ENCODE peak calls at places on chromosomes 13 and 19, in ten cellular contexts. C, O, U, H, A, E, Q, T, L and M are unnamed samples.

GRCh38 chr19:31555634-31556215 is 206.5 kb upstream of the TSHZ3 start:
- DNase-seq in H (no peak), U (peak), T (no peak), Q (no peak), O (no peak), L (no peak), C (no peak), A (no peak), E (no peak), M (no peak)

GRCh38 chr13:49669735-49670309 is 21.5 kb downstream of the EBPL start:
- DNase-seq in L (no peak), H (peak), A (peak), U (peak), O (peak), E (no peak), T (peak), C (no peak), Q (peak), M (no peak)

GRCh38 chr13:98466634-98467236 is 110.2 kb downstream of the STK24 start:
- DNase-seq in H (no peak), L (no peak), E (no peak), O (no peak), A (no peak), T (no peak), U (peak), C (no peak), Q (no peak), M (no peak)

GRCh38 chr13:47085346-47085745 is 188.5 kb upstream of the HTR2A start:
- DNase-seq in T (no peak), O (no peak), A (no peak), H (no peak), C (no peak), U (no peak), E (no peak), L (no peak), Q (no peak), M (no peak)

GRCh38 chr13:21420706-21421105 is 38.4 kb downstream of the ZDHHC20 start:
- DNase-seq in A (no peak), E (no peak), U (no peak), T (no peak), H (no peak), L (no peak), O (no peak), Q (no peak), C (no peak), M (no peak)

GRCh38 chr13:40648841-40649240 is 17.6 kb downstream of the FOXO1 start:
- DNase-seq in T (no peak), O (no peak), L (no peak), U (no peak), A (no peak), H (no peak), C (no peak), Q (no peak), E (no peak), M (no peak)

GRCh38 chr13:75359266-75359665 is 122.7 kb downstream of the TBC1D4 start:
- DNase-seq in T (peak), A (no peak), C (no peak), L (peak), E (no peak), Q (no peak), O (no peak), U (peak), H (no peak), M (no peak)

GRCh38 chr19:3612901-3613741 is 6.4 kb upstream of the TBXA2R start:
- DNase-seq in U (no peak), C (no peak), T (no peak), A (no peak), H (no peak), Q (no peak), L (peak), E (no peak), O (no peak), M (peak)

GRCh38 chr19:40147338-40147692 is 43.9 kb upstream of the MAP3K10 start:
- DNase-seq in L (no peak), Q (no peak), O (no peak), E (no peak), C (no peak), H (no peak), A (no peak), T (no peak), U (no peak), M (no peak)

GRCh38 chr19:46904114-46905060 is 43.6 kb downstream of the ARHGAP35 start:
- DNase-seq in E (peak), C (no peak), L (no peak), U (no peak), A (no peak), T (no peak), H (peak), Q (no peak), O (peak), M (no peak)

GRCh38 chr19:1843116-1843515 is 5.2 kb downstream of the REXO1 start:
- DNase-seq in E (no peak), U (no peak), O (no peak), L (no peak), Q (no peak), H (no peak), A (no peak), C (no peak), T (no peak), M (no peak)

GRCh38 chr13:72728290-72728605 is 525 bp downstream of the BORA start:
- DNase-seq in U (no peak), T (no peak), Q (no peak), O (no peak), E (no peak), H (no peak), C (no peak), L (no peak), A (no peak), M (no peak)

GRCh38 chr13:51605698-51606097 is 21.4 kb downstream of the WDFY2 start:
- DNase-seq in E (no peak), U (no peak), Q (no peak), O (no peak), H (no peak), L (no peak), A (no peak), C (no peak), T (no peak), M (no peak)

GRCh38 chr19:42251572-42251990 is 3.3 kb downstream of the ERF start:
- DNase-seq in E (no peak), L (no peak), Q (no peak), T (no peak), O (no peak), U (peak), A (peak), H (no peak), C (no peak), M (no peak)

GRCh38 chr19:48400018-48400742 is 6.7 kb downstream of the GRIN2D start:
- DNase-seq in H (peak), C (peak), U (peak), O (peak), Q (peak), T (peak), E (peak), L (peak), A (no peak), M (no peak)

GRCh38 chr13:50340566-50341287 is 325.5 kb downstream of the KCNRG start:
- DNase-seq in C (peak), E (peak), L (no peak), T (no peak), H (no peak), A (no peak), Q (no peak), U (no peak), O (peak), M (no peak)

GRCh38 chr19:55549500-55550320 is 4.4 kb upstream of the SBK3 start:
- DNase-seq in A (no peak), T (peak), L (no peak), C (no peak), E (no peak), O (peak), Q (peak), H (peak), U (peak), M (no peak)

GRCh38 chr19:4909172-4909896 is at the start of gene UHRF1:
- DNase-seq in U (peak), A (no peak), T (no peak), C (no peak), E (no peak), H (no peak), O (no peak), L (no peak), Q (no peak), M (no peak)

GRCh38 chr19:40693150-40693788 is 2.8 kb upstream of the NUMBL start:
- DNase-seq in U (no peak), L (no peak), A (no peak), C (no peak), Q (no peak), T (no peak), O (no peak), H (no peak), E (no peak), M (no peak)

GRCh38 chr19:55703790-55704215 is 28.8 kb downstream of the EPN1 start:
- DNase-seq in L (peak), C (no peak), H (peak), E (no peak), T (peak), U (peak), Q (peak), A (no peak), O (no peak), M (peak)

GRCh38 chr13:24625324-24625723 is 54.9 kb upstream of the ATP12A start:
- DNase-seq in H (no peak), E (no peak), L (no peak), U (no peak), A (no peak), Q (no peak), O (no peak), T (no peak), C (no peak), M (no peak)

GRCh38 chr13:106260352-106260751 is 275.1 kb downstream of the EFNB2 start:
- DNase-seq in A (no peak), E (no peak), L (no peak), U (no peak), Q (no peak), O (no peak), C (no peak), H (no peak), T (no peak), M (peak)

GRCh38 chr19:40907968-40908735 is 26.1 kb upstream of the CYP2A7 start:
- DNase-seq in E (no peak), H (peak), C (no peak), O (no peak), Q (no peak), A (peak), T (no peak), U (no peak), L (no peak), M (peak)

GRCh38 chr13:32495841-32496240 is 42.8 kb downstream of the N4BP2L2 start:
- DNase-seq in H (no peak), U (no peak), T (no peak), C (no peak), L (no peak), E (no peak), A (no peak), O (no peak), Q (no peak), M (no peak)

GRCh38 chr19:41309225-41310030 is 544 bp upstream of the CCDC97 start:
- DNase-seq in H (no peak), E (no peak), L (no peak), A (no peak), U (no peak), O (no peak), C (no peak), T (no peak), Q (no peak), M (no peak)

GRCh38 chr13:103539265-103539664 is 473.0 kb upstream of the SLC10A2 start:
- DNase-seq in L (no peak), C (no peak), A (no peak), O (peak), Q (no peak), E (no peak), T (no peak), H (no peak), U (no peak), M (no peak)

GRCh38 chr13:40963927-40964326 is 55.2 kb downstream of the ELF1 start:
- DNase-seq in A (no peak), O (no peak), T (peak), U (peak), L (no peak), E (no peak), Q (no peak), H (no peak), C (no peak), M (no peak)

GRCh38 chr19:16045171-16045570 is 31.1 kb upstream of the TPM4 start:
- DNase-seq in C (no peak), A (no peak), Q (no peak), L (no peak), H (no peak), E (no peak), T (no peak), U (no peak), O (no peak), M (no peak)

GRCh38 chr19:42442833-42443232 is at the start of gene CXCL17:
- DNase-seq in Q (peak), O (no peak), U (no peak), C (no peak), A (no peak), T (no peak), E (no peak), L (no peak), H (peak), M (no peak)

GRCh38 chr13:111388851-111389500 is 68.5 kb downstream of the TEX29 start:
- DNase-seq in E (no peak), T (no peak), A (no peak), H (no peak), U (no peak), C (no peak), L (no peak), Q (peak), O (no peak), M (no peak)

GRCh38 chr19:56155124-56155687 is 14.1 kb downstream of the ZNF444 start:
- DNase-seq in O (no peak), C (no peak), Q (no peak), L (no peak), H (peak), E (no peak), A (no peak), T (no peak), U (peak), M (no peak)

GRCh38 chr19:289651-290538 is 1.3 kb downstream of the PLPP2 start:
- DNase-seq in E (no peak), T (peak), A (peak), C (no peak), H (peak), L (peak), U (peak), Q (peak), O (no peak), M (no peak)
- TF ChIP-seq POLR2A in E (no peak), T (no peak), A (no peak), C (no peak), H (peak), L (peak), U (no peak), Q (no peak), O (no peak), M (no peak)

DNA sequence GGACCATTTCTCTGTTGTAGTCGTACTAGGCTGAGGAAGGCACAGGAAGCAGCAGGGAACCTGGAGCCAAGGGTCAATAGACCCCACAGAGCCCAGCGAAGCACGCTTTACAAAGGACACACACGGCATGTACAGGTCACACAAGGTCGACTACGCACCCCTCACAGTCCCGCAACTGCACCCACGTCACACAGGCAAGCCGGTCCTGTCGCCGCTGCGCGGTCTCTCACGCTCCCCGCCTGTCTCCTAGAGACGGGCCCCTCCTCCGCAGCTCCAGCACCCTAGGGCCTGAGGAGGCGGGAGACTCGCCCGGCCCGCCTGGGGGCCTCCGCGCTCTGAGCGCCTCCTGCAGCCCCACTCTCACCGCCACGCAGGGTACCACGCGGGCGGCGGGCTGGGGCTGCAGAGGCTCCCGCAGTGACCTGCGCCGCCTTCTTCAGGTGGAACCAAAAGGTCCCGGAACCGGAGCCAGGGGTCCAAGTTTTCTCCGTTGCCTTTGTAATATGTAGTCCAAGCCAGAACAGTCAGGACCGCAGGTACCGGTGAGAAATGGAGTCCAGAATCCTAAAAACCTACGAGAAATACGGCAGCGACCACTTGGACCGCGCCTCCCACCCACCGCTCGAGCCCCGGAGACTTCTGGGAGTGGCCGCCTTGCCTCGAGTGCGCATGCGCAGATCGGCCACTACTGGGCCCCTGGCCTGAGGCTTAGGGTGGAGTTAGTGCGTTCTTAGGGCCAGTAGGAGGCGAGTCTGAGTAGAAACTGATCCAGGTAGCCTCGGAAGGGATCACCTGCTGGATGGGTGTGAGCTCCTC is at the start of gene ZNF607:
- DNase-seq in O (peak), Q (peak), T (peak), E (peak), U (peak), C (peak), A (peak), L (peak), H (peak), M (peak)
- H3K27ac ChIP-seq in O (peak), Q (peak), T (peak), E (peak), U (peak), C (peak), A (peak), L (no peak), H (peak), M (peak)

GRCh38 chr19:38837304-38837626 is 5.7 kb upstream of the ECH1 start:
- DNase-seq in A (no peak), C (no peak), H (no peak), E (no peak), O (no peak), Q (no peak), L (no peak), T (no peak), U (no peak), M (no peak)

GRCh38 chr19:38839816-38840582 is 8.4 kb upstream of the ECH1 start:
- DNase-seq in H (peak), E (no peak), U (no peak), C (no peak), L (no peak), O (no peak), A (no peak), Q (no peak), T (no peak), M (no peak)

GRCh38 chr19:38838986-38839761 is 7.6 kb upstream of the ECH1 start:
- DNase-seq in E (no peak), T (no peak), L (no peak), Q (no peak), O (no peak), A (no peak), H (no peak), C (no peak), U (no peak), M (no peak)

GRCh38 chr19:38837656-38838121 is 6.1 kb upstream of the ECH1 start:
- DNase-seq in L (no peak), O (no peak), T (no peak), H (peak), A (no peak), E (no peak), U (peak), Q (peak), C (no peak), M (peak)

GRCh38 chr19:38838208-38838985 is 6.8 kb upstream of the ECH1 start:
- DNase-seq in Q (peak), O (no peak), A (peak), L (no peak), T (peak), C (no peak), H (peak), U (peak), E (no peak), M (peak)
- TF ChIP-seq CTCF in Q (peak), O (no peak), A (peak), L (no peak), T (no peak), C (no peak), H (no peak), U (no peak), E (no peak), M (no peak)

GRCh38 chr19:7292950-7293794 is 1.0 kb downstream of the INSR start:
- DNase-seq in C (no peak), U (no peak), O (peak), A (peak), L (no peak), E (peak), Q (peak), T (no peak), H (peak), M (peak)

GRCh38 chr19:7295912-7296486 is 1.8 kb upstream of the INSR start:
- DNase-seq in U (no peak), C (no peak), L (no peak), Q (no peak), T (no peak), H (no peak), O (no peak), A (no peak), E (no peak), M (no peak)

GRCh38 chr19:7292352-7292949 is 1.8 kb downstream of the INSR start:
- DNase-seq in Q (no peak), O (no peak), E (no peak), C (no peak), H (no peak), A (no peak), L (no peak), U (no peak), T (no peak), M (no peak)

GRCh38 chr19:7293795-7294570 is at the start of gene INSR:
- DNase-seq in C (peak), U (peak), E (peak), T (peak), Q (peak), A (peak), L (peak), O (peak), H (peak), M (peak)

DNA sequence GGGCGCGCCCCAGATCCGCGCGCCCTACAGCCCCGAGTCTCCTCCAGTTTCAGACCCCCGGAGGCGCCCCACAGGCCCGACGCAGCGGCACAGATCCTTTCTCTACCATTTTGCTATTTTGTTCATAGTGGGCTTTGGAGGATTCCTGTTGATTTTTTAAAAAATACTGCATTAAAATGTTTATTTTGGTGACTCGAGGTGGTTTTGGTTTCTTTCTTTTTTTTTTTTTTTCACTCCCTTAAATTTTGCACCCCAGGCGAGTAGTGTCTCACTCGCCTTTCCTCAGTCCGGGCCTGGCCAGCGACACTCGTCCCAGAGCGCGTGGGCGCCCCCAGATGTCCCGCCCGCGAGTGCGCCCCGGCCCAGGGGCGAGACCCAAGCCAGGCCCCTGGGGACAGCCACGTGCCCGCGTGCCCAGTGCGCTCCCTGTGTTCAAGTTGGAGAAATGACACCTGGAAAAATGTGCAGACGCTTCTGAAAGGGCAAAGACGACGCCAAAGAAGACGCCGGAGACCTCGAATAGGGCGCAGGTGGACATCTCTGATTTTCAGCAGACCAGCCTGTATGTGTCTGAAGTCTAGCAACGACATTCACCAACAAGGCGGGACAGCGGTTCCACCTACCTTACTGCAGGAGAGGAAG is 478 bp upstream of the INSR start:
- DNase-seq in U (peak), Q (peak), T (peak), C (peak), A (peak), L (no peak), H (peak), O (peak), E (peak), M (peak)
- TF ChIP-seq POLR2A in U (no peak), Q (no peak), T (no peak), C (no peak), A (no peak), L (no peak), H (no peak), O (no peak), E (no peak), M (no peak)

DNA sequence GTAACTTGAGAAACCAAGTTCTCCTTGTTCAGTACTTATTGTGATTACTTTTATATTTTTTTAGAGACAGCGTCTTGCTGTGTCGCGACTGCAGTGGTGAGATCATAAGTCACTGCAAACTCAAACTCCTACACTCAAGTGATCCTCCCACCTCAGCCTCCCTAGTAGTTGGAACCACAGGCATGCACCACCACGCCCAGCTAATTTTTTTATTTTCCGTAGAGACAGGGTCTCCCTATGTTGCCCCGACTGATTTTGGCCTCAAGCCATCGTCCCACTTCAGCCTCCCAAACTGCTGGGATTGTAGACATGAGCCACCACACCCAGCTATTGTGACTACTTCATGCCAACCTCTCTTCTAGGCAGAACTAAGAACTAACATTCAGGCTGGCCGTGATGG is 8.3 kb downstream of the C19orf53 start:
- DNase-seq in A (no peak), O (no peak), H (no peak), C (no peak), L (no peak), T (no peak), Q (no peak), U (no peak), E (no peak), M (no peak)
- H3K27ac ChIP-seq in A (no peak), O (no peak), H (no peak), C (peak), L (no peak), T (no peak), Q (peak), U (no peak), E (no peak), M (no peak)